ENCODE peak calls at places on chromosome 17, in six cellular contexts. One of them, this sample, is unnamed.

GRCh38 chr17:65785109-65785508 is 223.7 kb upstream of the AXIN2 start:
- DNase-seq in IMR-90: peak; percentile 97
- DNase-seq in right atrium auricular region: no peak
- DNase-seq in cardiac muscle cell: peak; percentile 95
- DNase-seq in thoracic aorta: no peak
- DNase-seq in body of pancreas: no peak
- DNase-seq in this sample: no peak

GRCh38 chr17:7992924-7993323 is 9.5 kb upstream of the GUCY2D start:
- DNase-seq in IMR-90: no peak
- DNase-seq in right atrium auricular region: no peak
- DNase-seq in cardiac muscle cell: no peak
- DNase-seq in thoracic aorta: no peak
- DNase-seq in body of pancreas: no peak
- DNase-seq in this sample: no peak

GRCh38 chr17:36850794-36851193 is 86.5 kb upstream of the LHX1 start:
- DNase-seq in IMR-90: peak; percentile 74
- DNase-seq in right atrium auricular region: no peak
- DNase-seq in cardiac muscle cell: peak; percentile 67
- DNase-seq in thoracic aorta: no peak
- DNase-seq in body of pancreas: no peak
- DNase-seq in this sample: no peak

GRCh38 chr17:27497696-27498095 is 41.4 kb downstream of the KSR1 start:
- DNase-seq in IMR-90: no peak
- DNase-seq in right atrium auricular region: no peak
- DNase-seq in cardiac muscle cell: no peak
- DNase-seq in thoracic aorta: no peak
- DNase-seq in body of pancreas: no peak
- DNase-seq in this sample: no peak

GRCh38 chr17:66313325-66313724 is 10.9 kb downstream of the PRKCA start:
- DNase-seq in IMR-90: no peak
- DNase-seq in right atrium auricular region: no peak
- DNase-seq in cardiac muscle cell: no peak
- DNase-seq in thoracic aorta: no peak
- DNase-seq in body of pancreas: no peak
- DNase-seq in this sample: no peak

GRCh38 chr17:76204277-76204676 is 36.0 kb downstream of the RNF157 start:
- DNase-seq in IMR-90: peak; percentile 86
- DNase-seq in right atrium auricular region: no peak
- DNase-seq in cardiac muscle cell: peak; percentile 40
- DNase-seq in thoracic aorta: no peak
- DNase-seq in body of pancreas: no peak
- DNase-seq in this sample: no peak

GRCh38 chr17:59365383-59365981 is 34.0 kb downstream of the YPEL2 start:
- DNase-seq in IMR-90: no peak
- DNase-seq in right atrium auricular region: no peak
- DNase-seq in cardiac muscle cell: no peak
- DNase-seq in thoracic aorta: no peak
- DNase-seq in body of pancreas: no peak
- DNase-seq in this sample: no peak

GRCh38 chr17:1789936-1790335 is 28.1 kb downstream of the SERPINF1 start:
- DNase-seq in IMR-90: no peak
- DNase-seq in right atrium auricular region: no peak
- DNase-seq in cardiac muscle cell: no peak
- DNase-seq in thoracic aorta: no peak
- DNase-seq in body of pancreas: no peak
- DNase-seq in this sample: peak; percentile 6

GRCh38 chr17:15119928-15120327 is 145.2 kb downstream of the PMP22 start:
- DNase-seq in IMR-90: no peak
- DNase-seq in right atrium auricular region: no peak
- DNase-seq in cardiac muscle cell: no peak
- DNase-seq in thoracic aorta: no peak
- DNase-seq in body of pancreas: no peak
- DNase-seq in this sample: no peak

GRCh38 chr17:66437466-66438026 is 135.1 kb downstream of the PRKCA start:
- DNase-seq in IMR-90: no peak
- DNase-seq in right atrium auricular region: no peak
- DNase-seq in cardiac muscle cell: peak; percentile 16
- DNase-seq in thoracic aorta: no peak
- DNase-seq in body of pancreas: no peak
- DNase-seq in this sample: no peak

GRCh38 chr17:43917348-43918025 is 10.2 kb upstream of the MPP2 start:
- DNase-seq in IMR-90: peak; percentile 10
- DNase-seq in right atrium auricular region: no peak
- DNase-seq in cardiac muscle cell: peak; percentile 45
- DNase-seq in thoracic aorta: no peak
- DNase-seq in body of pancreas: no peak
- DNase-seq in this sample: peak; percentile 65

GRCh38 chr17:12229315-12229714 is 208.6 kb downstream of the MAP2K4 start:
- DNase-seq in IMR-90: no peak
- DNase-seq in right atrium auricular region: no peak
- DNase-seq in cardiac muscle cell: no peak
- DNase-seq in thoracic aorta: no peak
- DNase-seq in body of pancreas: no peak
- DNase-seq in this sample: no peak

GRCh38 chr17:67534941-67535340 is 157.9 kb downstream of the PITPNC1 start:
- DNase-seq in IMR-90: no peak
- DNase-seq in right atrium auricular region: no peak
- DNase-seq in cardiac muscle cell: no peak
- DNase-seq in thoracic aorta: no peak
- DNase-seq in body of pancreas: no peak
- DNase-seq in this sample: no peak

GRCh38 chr17:47170710-47171109 is 18.4 kb downstream of the CDC27 start:
- DNase-seq in IMR-90: no peak
- DNase-seq in right atrium auricular region: no peak
- DNase-seq in cardiac muscle cell: no peak
- DNase-seq in thoracic aorta: no peak
- DNase-seq in body of pancreas: no peak
- DNase-seq in this sample: no peak
- H3K36me3 ChIP-seq in IMR-90: peaks cover 22% of the 10 kb centered on the region
- H3K36me3 ChIP-seq in right atrium auricular region: peaks cover 34% of the 10 kb centered on the region
- H3K36me3 ChIP-seq in cardiac muscle cell: peaks cover 8% of the 10 kb centered on the region
- H3K36me3 ChIP-seq in thoracic aorta: peaks cover 36% of the 10 kb centered on the region
- H3K36me3 ChIP-seq in body of pancreas: no peaks in the 10 kb centered on the region
- H3K36me3 ChIP-seq in this sample: peaks cover 63% of the 10 kb centered on the region

GRCh38 chr17:55168970-55169687 is 95.6 kb upstream of the HLF start:
- DNase-seq in IMR-90: no peak
- DNase-seq in right atrium auricular region: no peak
- DNase-seq in cardiac muscle cell: no peak
- DNase-seq in thoracic aorta: no peak
- DNase-seq in body of pancreas: no peak
- DNase-seq in this sample: no peak

GRCh38 chr17:55174133-55174532 is 90.6 kb upstream of the HLF start:
- DNase-seq in IMR-90: no peak
- DNase-seq in right atrium auricular region: no peak
- DNase-seq in cardiac muscle cell: no peak
- DNase-seq in thoracic aorta: no peak
- DNase-seq in body of pancreas: no peak
- DNase-seq in this sample: no peak

GRCh38 chr17:55171634-55172328 is 93.0 kb upstream of the HLF start:
- DNase-seq in IMR-90: no peak
- DNase-seq in right atrium auricular region: no peak
- DNase-seq in cardiac muscle cell: no peak
- DNase-seq in thoracic aorta: no peak
- DNase-seq in body of pancreas: no peak
- DNase-seq in this sample: no peak

GRCh38 chr17:55175788-55176425 is 88.9 kb upstream of the HLF start:
- DNase-seq in IMR-90: no peak
- DNase-seq in right atrium auricular region: no peak
- DNase-seq in cardiac muscle cell: no peak
- DNase-seq in thoracic aorta: no peak
- DNase-seq in body of pancreas: no peak
- DNase-seq in this sample: no peak

DNA sequence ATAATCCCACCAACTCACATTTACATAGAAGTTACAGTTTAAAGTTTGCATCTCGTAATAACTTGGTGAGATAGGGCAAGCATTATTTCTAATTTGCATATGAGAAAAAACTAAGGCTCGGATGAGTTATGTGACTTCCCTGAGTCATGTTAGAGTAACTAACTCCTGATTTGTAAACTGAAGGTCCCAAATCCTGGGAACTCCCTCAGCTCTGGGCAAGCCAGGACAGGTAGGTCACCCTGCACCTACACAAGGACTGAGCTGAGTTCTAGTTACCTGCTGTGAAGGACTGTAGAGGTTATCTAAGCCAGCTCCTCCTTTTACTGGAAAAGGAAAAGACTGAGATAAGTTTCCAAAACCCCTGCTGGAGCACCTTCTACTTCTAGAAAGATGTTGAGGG is 92.1 kb upstream of the HLF start:
- DNase-seq in IMR-90: no peak
- DNase-seq in right atrium auricular region: no peak
- DNase-seq in cardiac muscle cell: no peak
- DNase-seq in thoracic aorta: no peak
- DNase-seq in body of pancreas: no peak
- DNase-seq in this sample: no peak
- TF ChIP-seq CTCF in IMR-90: no peak
- TF ChIP-seq CTCF in right atrium auricular region: no peak
- TF ChIP-seq CTCF in cardiac muscle cell: no peak
- TF ChIP-seq CTCF in thoracic aorta: no peak
- TF ChIP-seq CTCF in body of pancreas: no peak
- TF ChIP-seq CTCF in this sample: no peak

DNA sequence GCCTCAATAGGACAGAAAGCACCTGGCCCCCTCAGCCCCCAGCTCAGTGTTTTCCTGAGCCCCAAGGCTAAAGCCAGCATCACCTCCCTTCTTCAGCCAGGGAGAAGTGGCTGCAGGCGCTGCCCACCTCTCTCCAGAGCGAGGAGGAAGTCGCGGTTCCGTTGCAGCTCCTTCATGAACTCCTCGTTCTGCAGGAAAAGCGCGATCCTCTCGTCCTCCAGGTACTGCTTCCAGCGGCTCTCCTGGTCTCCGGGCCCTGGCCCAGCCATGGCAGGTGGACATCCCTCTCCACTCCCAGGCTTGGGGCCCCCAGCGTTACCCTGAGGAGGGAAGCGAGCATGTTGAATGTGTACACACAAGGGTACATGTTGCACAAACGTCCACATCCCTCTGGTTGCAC is 22.7 kb upstream of the MRPS23 start:
- DNase-seq in IMR-90: no peak
- DNase-seq in right atrium auricular region: no peak
- DNase-seq in cardiac muscle cell: no peak
- DNase-seq in thoracic aorta: no peak
- DNase-seq in body of pancreas: no peak
- DNase-seq in this sample: no peak
- H3K4me1 ChIP-seq in IMR-90: peaks cover 57% of the 10 kb centered on the region
- H3K4me1 ChIP-seq in right atrium auricular region: no peaks in the 10 kb centered on the region
- H3K4me1 ChIP-seq in cardiac muscle cell: peaks cover 31% of the 10 kb centered on the region
- H3K4me1 ChIP-seq in thoracic aorta: peaks cover 75% of the 10 kb centered on the region
- H3K4me1 ChIP-seq in body of pancreas: peaks cover 47% of the 10 kb centered on the region
- H3K4me1 ChIP-seq in this sample: peaks cover 58% of the 10 kb centered on the region

DNA sequence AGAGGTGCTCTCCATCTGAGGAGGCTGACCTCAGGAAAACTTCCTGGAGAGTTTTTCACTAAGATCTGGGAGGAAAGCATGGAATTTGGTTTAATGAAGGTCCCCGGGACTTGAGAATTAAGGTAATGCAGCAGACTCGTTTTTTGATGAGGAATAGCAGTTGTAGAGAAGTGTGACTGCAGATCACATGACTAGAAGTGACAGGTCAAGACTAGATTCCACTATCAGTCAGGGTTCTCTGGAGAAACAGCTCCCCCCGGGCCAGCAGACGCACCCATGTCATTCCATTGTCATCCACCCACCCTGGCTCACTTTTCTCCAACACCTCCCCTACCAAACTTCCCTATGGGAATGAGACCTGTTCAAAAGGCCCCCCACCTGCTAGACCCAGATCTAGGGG is 1.9 kb upstream of the DHRS13 start:
- DNase-seq in IMR-90: no peak
- DNase-seq in right atrium auricular region: no peak
- DNase-seq in cardiac muscle cell: no peak
- DNase-seq in thoracic aorta: no peak
- DNase-seq in body of pancreas: no peak
- DNase-seq in this sample: no peak
- H3K36me3 ChIP-seq in IMR-90: peaks cover 30% of the 10 kb centered on the region
- H3K36me3 ChIP-seq in right atrium auricular region: peaks cover 37% of the 10 kb centered on the region
- H3K36me3 ChIP-seq in cardiac muscle cell: peaks cover 31% of the 10 kb centered on the region
- H3K36me3 ChIP-seq in thoracic aorta: peaks cover 20% of the 10 kb centered on the region
- H3K36me3 ChIP-seq in body of pancreas: peaks cover 1% of the 10 kb centered on the region
- H3K36me3 ChIP-seq in this sample: peaks cover 43% of the 10 kb centered on the region

DNA sequence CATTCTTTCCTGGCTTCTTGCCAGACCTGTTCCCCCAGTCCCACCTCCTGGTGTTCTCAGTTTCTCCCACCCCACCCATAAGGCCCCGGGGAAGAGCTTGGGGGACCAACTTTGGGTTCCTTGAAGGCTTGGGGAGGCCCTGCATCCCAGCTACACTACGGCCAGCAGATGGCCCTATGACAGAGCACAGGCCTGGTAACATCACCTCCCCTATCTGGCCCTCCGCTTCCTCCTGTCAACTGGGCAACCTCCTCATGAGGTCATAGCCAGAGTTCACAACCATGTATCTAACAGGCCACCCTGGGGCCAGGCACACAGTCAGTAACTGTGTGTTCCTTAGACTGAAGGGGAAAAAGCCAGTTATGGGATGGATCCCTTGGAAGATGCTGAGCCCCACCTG is 31.4 kb downstream of the MYO15A start:
- DNase-seq in IMR-90: peak; percentile 18
- DNase-seq in right atrium auricular region: no peak
- DNase-seq in cardiac muscle cell: peak; percentile 36
- DNase-seq in thoracic aorta: no peak
- DNase-seq in body of pancreas: no peak
- DNase-seq in this sample: no peak
- TF ChIP-seq CTCF in IMR-90: peak; percentile 30
- TF ChIP-seq CTCF in right atrium auricular region: no peak
- TF ChIP-seq CTCF in cardiac muscle cell: peak; percentile 47
- TF ChIP-seq CTCF in thoracic aorta: no peak
- TF ChIP-seq CTCF in body of pancreas: no peak
- TF ChIP-seq CTCF in this sample: no peak

DNA sequence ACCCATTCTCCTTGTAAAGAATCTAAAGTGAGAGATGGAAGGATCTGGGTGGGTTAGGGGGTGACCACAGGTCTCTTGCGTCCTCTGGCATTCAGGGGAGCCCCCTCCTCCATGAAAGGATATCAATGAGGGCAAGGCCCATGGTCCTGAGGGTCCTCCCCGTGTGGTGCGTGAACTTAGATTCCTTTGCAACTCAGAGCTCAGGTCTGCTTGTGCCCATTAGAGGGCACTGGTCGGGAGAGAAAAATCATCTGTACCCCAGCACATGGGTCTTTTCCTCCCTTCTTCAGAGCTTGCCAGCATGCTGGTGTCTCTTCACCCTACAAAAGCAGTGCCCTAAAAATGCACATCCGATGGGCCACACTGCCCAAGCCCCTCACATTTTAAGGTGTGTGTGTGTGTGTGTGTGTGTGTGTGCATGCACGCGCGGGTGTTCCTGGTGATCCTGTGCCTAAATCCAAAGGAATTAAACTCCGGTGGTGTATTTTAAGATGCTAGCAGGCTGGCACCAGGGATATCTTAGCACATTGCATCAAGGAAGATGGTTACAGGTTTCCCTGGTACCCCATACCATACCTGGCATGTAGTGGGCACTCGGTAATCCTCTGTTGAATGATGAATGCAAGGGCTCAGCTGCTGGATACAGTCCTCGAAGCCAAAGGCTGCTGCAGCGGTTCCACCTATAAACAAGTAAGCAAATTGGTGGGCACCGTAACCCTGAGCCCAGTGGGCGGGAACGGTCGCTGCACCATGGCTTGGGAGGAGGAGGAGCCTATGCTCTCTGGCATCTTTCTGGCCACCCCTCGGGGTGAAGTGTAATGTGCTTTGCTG is 4.7 kb downstream of the C1QTNF1 start:
- DNase-seq in IMR-90: no peak
- DNase-seq in right atrium auricular region: peak; percentile 56
- DNase-seq in cardiac muscle cell: no peak
- DNase-seq in thoracic aorta: no peak
- DNase-seq in body of pancreas: no peak
- DNase-seq in this sample: no peak
- H3K4me1 ChIP-seq in IMR-90: peaks cover 26% of the 10 kb centered on the region
- H3K4me1 ChIP-seq in right atrium auricular region: no peaks in the 10 kb centered on the region
- H3K4me1 ChIP-seq in cardiac muscle cell: peaks cover 40% of the 10 kb centered on the region
- H3K4me1 ChIP-seq in thoracic aorta: peaks cover 62% of the 10 kb centered on the region
- H3K4me1 ChIP-seq in body of pancreas: peaks cover 44% of the 10 kb centered on the region
- H3K4me1 ChIP-seq in this sample: peaks cover 54% of the 10 kb centered on the region

GRCh38 chr17:6361733-6362132 is 73.2 kb downstream of the AIPL1 start:
- DNase-seq in IMR-90: no peak
- DNase-seq in right atrium auricular region: no peak
- DNase-seq in cardiac muscle cell: no peak
- DNase-seq in thoracic aorta: no peak
- DNase-seq in body of pancreas: no peak
- DNase-seq in this sample: no peak
- H3K36me3 ChIP-seq in IMR-90: no peaks in the 10 kb centered on the region
- H3K36me3 ChIP-seq in right atrium auricular region: no peaks in the 10 kb centered on the region
- H3K36me3 ChIP-seq in cardiac muscle cell: no peaks in the 10 kb centered on the region
- H3K36me3 ChIP-seq in thoracic aorta: no peaks in the 10 kb centered on the region
- H3K36me3 ChIP-seq in body of pancreas: no peaks in the 10 kb centered on the region
- H3K36me3 ChIP-seq in this sample: no peaks in the 10 kb centered on the region

This sample was measured in lower lobe of right lung.